ENCODE peak calls at places on chromosomes 3 and 15, in ten cellular contexts. P, F, B, H, S, W, V, Q, L and R are unnamed samples.

GRCh38 chr15:85750807-85751730 is 43.7 kb downstream of the KLHL25 start:
- DNase-seq in S (no peak), P (no peak), V (no peak), W (peak; percentile 60), L (no peak), H (peak; percentile 38), B (no peak), Q (no peak), F (peak; percentile 89), R (no peak)

GRCh38 chr15:66923438-66923881 is 141.9 kb upstream of the SMAD3 start:
- DNase-seq in Q (no peak), L (no peak), B (no peak), S (no peak), H (peak; percentile 34), P (peak; percentile 47), F (peak; percentile 88), V (peak; percentile 58), W (no peak), R (peak; percentile 44)

GRCh38 chr3:128497305-128498126 is 4.5 kb upstream of the GATA2 start:
- DNase-seq in H (peak; percentile 61), L (peak; percentile 85), B (peak; percentile 79), V (peak; percentile 45), F (peak; percentile 84), Q (peak; percentile 42), W (peak; percentile 71), S (no peak), P (peak; percentile 80), R (no peak)

GRCh38 chr15:83112233-83112958 is 5.0 kb downstream of the TM6SF1 start:
- DNase-seq in S (peak; percentile 83), H (no peak), F (no peak), W (peak; percentile 37), L (no peak), P (no peak), Q (no peak), B (no peak), V (no peak), R (no peak)

GRCh38 chr15:70260096-70260495 is 162.4 kb upstream of the TLE3 start:
- DNase-seq in B (no peak), H (no peak), Q (no peak), S (no peak), V (no peak), F (no peak), P (no peak), L (no peak), W (no peak), R (no peak)

GRCh38 chr15:66901336-66902100 is 163.9 kb upstream of the SMAD3 start:
- DNase-seq in B (no peak), W (no peak), L (no peak), V (no peak), S (no peak), H (no peak), P (no peak), F (no peak), Q (no peak), R (no peak)

GRCh38 chr3:64321747-64322146 is 96.5 kb upstream of the PRICKLE2 start:
- DNase-seq in W (no peak), B (no peak), H (no peak), L (no peak), S (peak; percentile 87), P (peak; percentile 39), Q (peak; percentile 39), V (peak; percentile 22), F (peak; percentile 31), R (no peak)

GRCh38 chr15:60651734-60652141 is 172.8 kb upstream of the ICE2 start:
- DNase-seq in V (no peak), H (no peak), L (no peak), W (no peak), B (no peak), F (peak; percentile 28), P (peak; percentile 34), S (no peak), Q (no peak), R (no peak)

GRCh38 chr3:90056633-90057032 is 949.2 kb downstream of the EPHA3 start:
- DNase-seq in F (no peak), H (no peak), Q (no peak), W (no peak), L (no peak), P (no peak), V (no peak), S (no peak), B (no peak), R (no peak)

GRCh38 chr3:113057117-113057516 is 66.3 kb downstream of the GTPBP8 start:
- DNase-seq in H (no peak), F (no peak), P (no peak), L (no peak), V (no peak), Q (no peak), S (no peak), B (no peak), W (no peak), R (no peak)

GRCh38 chr3:29240248-29240647 is 40.6 kb upstream of the RBMS3 start:
- DNase-seq in B (no peak), L (no peak), S (peak; percentile 45), V (no peak), P (no peak), H (no peak), F (peak; percentile 36), W (no peak), Q (peak; percentile 25), R (no peak)

GRCh38 chr3:68057637-68058320 is 403.4 kb upstream of the SUCLG2 start:
- DNase-seq in L (no peak), H (peak; percentile 78), S (no peak), P (no peak), Q (no peak), V (no peak), W (no peak), B (no peak), F (no peak), R (no peak)

GRCh38 chr3:25856902-25857518 is 67.1 kb downstream of the OXSM start:
- DNase-seq in W (no peak), F (peak; percentile 73), Q (peak; percentile 26), H (no peak), S (peak; percentile 33), V (peak; percentile 32), P (peak; percentile 52), B (no peak), L (no peak), R (no peak)

GRCh38 chr15:85379403-85380131 is 836 bp upstream of the AKAP13 start:
- DNase-seq in F (peak; percentile 28), W (no peak), V (no peak), B (no peak), Q (no peak), P (no peak), H (peak; percentile 56), S (peak; percentile 20), L (no peak), R (no peak)

GRCh38 chr15:74531144-74531811 is 9.7 kb upstream of the ARID3B start:
- DNase-seq in W (no peak), H (no peak), S (peak; percentile 98), P (peak; percentile 42), Q (no peak), V (no peak), F (peak; percentile 95), B (no peak), L (no peak), R (no peak)

GRCh38 chr3:111595239-111595638 is at the start of gene ZBED2:
- DNase-seq in P (no peak), S (no peak), W (no peak), H (no peak), L (no peak), Q (peak; percentile 66), B (no peak), F (no peak), V (no peak), R (no peak)

GRCh38 chr15:83108266-83109219 is 1.1 kb downstream of the TM6SF1 start:
- DNase-seq in W (peak; percentile 39), L (no peak), Q (no peak), B (peak; percentile 84), S (no peak), F (peak; percentile 27), H (no peak), P (no peak), V (no peak), R (peak; percentile 89)

GRCh38 chr3:49700453-49701128 is 11.2 kb downstream of the RNF123 start:
- DNase-seq in V (no peak), F (peak; percentile 71), L (no peak), W (no peak), B (no peak), P (no peak), H (no peak), S (no peak), Q (no peak), R (no peak)
- TF ChIP-seq CTCF in V (no peak), F (peak; percentile 76), L (no peak), W (no peak), B (no peak), P (peak; percentile 11), H (no peak), S (peak; percentile 45), Q (no peak), R (no peak)

DNA sequence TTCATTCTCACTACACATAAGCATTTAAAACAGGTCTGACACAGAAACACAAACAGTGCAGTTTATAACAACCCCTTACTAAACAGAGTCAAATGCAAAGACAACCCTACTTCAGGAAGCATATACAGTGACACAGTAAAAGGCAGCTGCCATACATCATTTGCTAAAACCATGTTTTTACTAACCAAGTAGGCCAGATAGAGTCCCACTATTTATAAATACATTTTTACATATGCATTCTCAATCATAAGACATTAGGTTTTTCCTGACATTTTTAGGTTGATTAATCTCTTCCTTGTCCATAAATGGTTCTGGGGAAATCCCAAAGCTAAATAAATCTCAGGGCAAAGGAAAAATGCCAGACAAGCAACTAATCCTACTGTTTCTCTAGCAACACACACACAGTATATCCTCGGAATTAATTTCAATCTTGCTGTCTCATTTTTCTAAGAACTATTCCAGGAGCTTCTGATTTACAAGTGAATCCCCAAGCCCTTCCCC is 39.0 kb downstream of the CHAC1 start:
- DNase-seq in B (no peak), H (no peak), W (no peak), V (no peak), S (no peak), P (no peak), L (no peak), F (no peak), Q (no peak), R (no peak)
- TF ChIP-seq CTCF in B (no peak), H (no peak), W (no peak), V (no peak), S (no peak), P (no peak), L (no peak), F (no peak), Q (no peak), R (no peak)

GRCh38 chr15:101159936-101160770 is 91.7 kb downstream of the CHSY1 start:
- DNase-seq in S (no peak), P (no peak), B (no peak), L (no peak), F (no peak), W (no peak), Q (no peak), H (no peak), V (no peak), R (no peak)
- TF ChIP-seq CTCF in S (no peak), P (no peak), B (no peak), L (no peak), F (no peak), W (no peak), Q (no peak), H (no peak), V (no peak), R (no peak)

DNA sequence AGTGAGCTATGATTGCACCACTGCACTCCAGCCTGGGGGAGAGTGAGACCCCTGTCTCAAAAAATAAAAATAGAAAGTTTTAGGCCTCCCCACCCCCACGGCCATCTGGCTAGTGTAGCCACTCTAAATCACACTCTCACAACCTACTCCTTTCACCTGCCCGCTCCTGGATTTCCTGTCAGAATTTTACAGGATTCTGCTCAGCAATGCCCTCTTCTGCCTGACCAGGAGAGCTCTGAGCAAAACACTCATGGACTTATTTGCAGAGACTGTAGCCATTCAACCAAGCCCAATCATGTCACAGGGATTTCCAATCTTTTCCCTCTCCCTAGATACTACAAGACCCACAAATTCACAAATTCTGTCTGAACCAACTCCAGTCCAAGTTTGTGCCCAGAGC is 242.6 kb upstream of the TPRG1 start:
- DNase-seq in P (peak; percentile 36), H (no peak), V (no peak), F (peak; percentile 44), S (no peak), W (no peak), Q (no peak), B (no peak), L (no peak), R (no peak)
- TF ChIP-seq CTCF in P (no peak), H (no peak), V (peak; percentile 22), F (peak; percentile 54), S (peak; percentile 53), W (no peak), Q (no peak), B (peak; percentile 26), L (peak; percentile 29), R (no peak)